ENCODE peak calls at places on chromosome 7, in six cellular contexts. D, G, T, U, S and Z are unnamed samples.

GRCh38 chr7:154911411-154911810 is 91.5 kb downstream of the PAXIP1 start:
- DNase-seq in D (no peak), G (no peak), T (no peak), U (no peak), S (peak), Z (no peak)

GRCh38 chr7:52592698-52593097 is 442.7 kb upstream of the POM121L12 start:
- DNase-seq in D (no peak), G (no peak), T (no peak), U (no peak), S (no peak), Z (no peak)

GRCh38 chr7:1966631-1967200 is 266.0 kb downstream of the MAD1L1 start:
- DNase-seq in D (no peak), G (no peak), T (no peak), U (no peak), S (no peak), Z (no peak)

GRCh38 chr7:30914611-30915601 is 3.3 kb downstream of the AQP1 start:
- DNase-seq in D (peak), G (no peak), T (peak), U (peak), S (peak), Z (no peak)

GRCh38 chr7:28112056-28112455 is 68.5 kb downstream of the JAZF1 start:
- DNase-seq in D (no peak), G (no peak), T (no peak), U (no peak), S (no peak), Z (no peak)

GRCh38 chr7:2109936-2110585 is 122.7 kb downstream of the MAD1L1 start:
- DNase-seq in D (peak), G (no peak), T (peak), U (no peak), S (no peak), Z (no peak)

GRCh38 chr7:70646551-70647248 is 485.2 kb upstream of the GALNT17 start:
- DNase-seq in D (no peak), G (no peak), T (no peak), U (no peak), S (no peak), Z (no peak)

GRCh38 chr7:123748734-123749536 is at the start of gene WASL:
- DNase-seq in D (peak), G (peak), T (peak), U (peak), S (peak), Z (peak)

GRCh38 chr7:1220958-1221745 is 11.5 kb upstream of the UNCX start:
- DNase-seq in D (no peak), G (no peak), T (no peak), U (no peak), S (no peak), Z (no peak)

GRCh38 chr7:143934526-143935340 is at the start of gene OR2F2:
- DNase-seq in D (no peak), G (no peak), T (no peak), U (no peak), S (no peak), Z (no peak)

GRCh38 chr7:14717711-14718304 is 184.7 kb downstream of the DGKB start:
- DNase-seq in D (no peak), G (no peak), T (no peak), U (no peak), S (no peak), Z (no peak)
- TF ChIP-seq CTCF in D (peak), G (peak), T (no peak), U (peak), S (no peak), Z (peak)

GRCh38 chr7:33854178-33854577 is 51.2 kb upstream of the BMPER start:
- DNase-seq in D (peak), G (no peak), T (no peak), U (no peak), S (no peak), Z (no peak)
- TF ChIP-seq CTCF in D (no peak), G (no peak), T (no peak), U (no peak), S (no peak), Z (no peak)

GRCh38 chr7:23183279-23184012 is 1.6 kb downstream of the NUP42 start:
- DNase-seq in D (no peak), G (no peak), T (no peak), U (no peak), S (no peak), Z (no peak)
- TF ChIP-seq CTCF in D (no peak), G (no peak), T (no peak), U (no peak), S (no peak), Z (no peak)

GRCh38 chr7:13990984-13991790 is 1.7 kb upstream of the ETV1 start:
- DNase-seq in D (peak), G (peak), T (peak), U (peak), S (peak), Z (peak)
- TF ChIP-seq CTCF in D (no peak), G (no peak), T (no peak), U (no peak), S (no peak), Z (no peak)

DNA sequence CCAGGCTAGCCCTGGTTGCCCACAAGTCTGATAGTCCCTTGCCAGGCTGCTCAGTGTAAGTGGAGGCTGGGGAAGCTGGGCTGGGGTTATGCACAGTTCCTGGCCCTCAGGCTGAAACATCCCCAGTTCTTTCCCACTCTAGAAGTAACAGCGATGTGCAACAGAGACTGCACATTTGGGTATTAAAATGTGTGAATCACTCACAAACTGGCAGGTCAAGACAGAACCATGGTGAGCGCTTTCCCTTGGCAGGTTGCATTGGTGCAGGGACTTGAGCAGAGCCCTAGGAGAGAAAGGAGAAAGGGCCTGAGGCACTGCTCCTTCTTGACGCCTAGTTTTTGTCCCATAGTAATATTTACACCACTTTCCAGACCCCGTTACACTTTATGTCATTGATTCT is 56.1 kb upstream of the SLC35B4 start:
- DNase-seq in D (peak), G (no peak), T (no peak), U (no peak), S (no peak), Z (no peak)
- TF ChIP-seq CTCF in D (no peak), G (no peak), T (no peak), U (no peak), S (no peak), Z (no peak)

DNA sequence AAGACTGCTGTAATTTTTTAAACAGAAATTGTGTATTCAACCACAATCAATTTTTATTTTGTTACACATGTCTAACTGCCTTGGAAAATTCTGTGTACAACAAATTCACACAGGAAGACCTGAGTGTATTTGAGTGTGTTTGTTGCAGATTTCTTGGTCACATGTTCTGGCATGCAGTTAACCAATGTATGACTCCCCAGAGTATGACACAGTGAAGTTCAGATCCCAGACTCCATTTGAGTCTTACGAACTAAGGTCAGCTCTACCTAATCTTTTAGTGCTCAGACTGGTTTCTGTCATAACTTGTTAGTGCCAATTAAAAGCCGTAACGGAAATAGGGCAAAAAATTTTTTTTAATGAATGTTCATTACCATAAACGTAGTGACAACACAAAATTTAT is 5.8 kb downstream of the GNAI1 start:
- DNase-seq in D (peak), G (no peak), T (no peak), U (no peak), S (no peak), Z (no peak)
- TF ChIP-seq CTCF in D (no peak), G (no peak), T (no peak), U (no peak), S (no peak), Z (no peak)

DNA sequence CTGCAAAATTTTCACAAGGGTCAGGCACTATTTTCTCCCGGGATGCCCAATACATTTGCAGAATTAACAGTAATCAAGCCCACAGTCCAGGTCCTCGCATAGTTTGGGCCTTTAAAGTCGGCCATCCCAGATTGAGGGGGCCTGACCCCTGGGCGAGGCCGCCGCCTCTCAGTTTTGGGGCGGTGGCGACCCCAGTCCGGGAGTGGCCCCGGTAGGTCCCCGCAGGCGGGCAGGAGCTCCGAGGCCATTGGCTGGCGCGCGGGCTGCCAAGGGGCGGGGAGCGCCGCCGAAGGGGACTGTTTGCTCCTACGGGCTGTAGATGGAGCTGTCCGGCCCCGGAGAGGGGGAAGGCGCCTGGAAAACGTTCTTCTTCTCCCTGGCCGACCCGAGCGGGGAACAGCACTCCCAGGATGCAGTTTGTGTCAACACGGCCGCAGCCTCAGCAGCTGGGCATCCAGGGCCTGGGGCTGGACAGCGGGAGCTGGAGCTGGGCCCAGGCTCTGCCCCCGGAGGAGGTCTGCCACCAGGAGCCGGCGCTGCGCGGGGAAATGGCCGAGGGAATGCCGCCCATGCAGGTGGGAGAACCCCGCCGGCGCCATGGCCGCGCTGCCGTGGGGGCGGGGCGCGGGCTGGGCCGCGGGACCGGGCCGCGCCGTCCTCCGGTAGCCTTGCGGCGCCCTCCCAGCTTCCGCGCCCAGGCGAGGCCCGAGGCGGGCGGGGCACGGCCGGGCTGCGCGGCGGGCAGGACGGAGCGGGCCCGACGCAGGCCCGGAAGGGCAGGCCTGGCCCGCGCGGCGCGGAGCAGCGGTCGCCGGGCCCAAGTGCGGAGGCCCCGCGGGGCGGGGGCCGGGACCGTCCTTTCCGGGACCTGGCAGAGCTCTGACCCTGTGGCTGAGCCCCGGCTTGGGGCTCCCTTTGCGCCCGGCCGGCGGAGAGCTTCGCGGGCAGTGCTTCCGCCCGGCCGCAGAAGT is at the start of gene ZNF282:
- DNase-seq in D (peak), G (peak), T (peak), U (peak), S (peak), Z (peak)
- TF ChIP-seq CTCF in D (peak), G (no peak), T (peak), U (peak), S (no peak), Z (peak)

DNA sequence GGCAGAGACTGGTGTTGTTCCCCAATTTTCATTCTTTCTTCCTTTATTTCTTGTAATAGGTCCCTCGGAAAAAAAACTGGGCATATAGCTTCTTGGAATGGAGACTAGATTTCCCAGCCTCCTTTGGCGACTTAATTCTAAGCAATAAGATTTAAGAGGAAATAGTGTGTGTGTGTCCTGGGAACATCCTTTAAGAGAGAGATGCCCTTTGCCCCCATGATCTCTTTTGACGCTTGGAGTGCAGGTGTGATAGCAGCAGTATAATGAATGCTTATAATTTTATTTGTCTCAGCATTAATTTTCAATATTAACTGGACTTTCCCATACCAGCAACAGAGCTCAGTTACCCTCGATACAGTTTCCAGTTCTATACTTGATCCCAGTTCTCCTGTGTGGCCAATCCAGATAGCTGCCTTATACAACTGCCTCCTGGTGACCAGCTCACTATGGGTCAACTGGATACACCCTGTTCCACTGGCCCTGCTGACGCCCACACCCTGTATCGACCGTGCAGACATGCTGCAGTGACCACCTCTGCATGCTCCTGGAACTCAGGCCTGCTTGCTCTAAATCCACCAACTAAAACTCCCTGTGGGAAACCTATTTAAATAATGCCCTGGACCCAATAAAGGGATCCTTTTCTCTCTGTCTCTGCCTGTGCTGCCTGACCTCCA is 13.9 kb downstream of the TMEM176A start:
- DNase-seq in D (no peak), G (no peak), T (no peak), U (no peak), S (no peak), Z (no peak)
- TF ChIP-seq CTCF in D (no peak), G (no peak), T (no peak), U (no peak), S (no peak), Z (no peak)

GRCh38 chr7:55413442-55413841 is 48.3 kb downstream of the LANCL2 start:
- DNase-seq in D (no peak), G (no peak), T (no peak), U (no peak), S (no peak), Z (no peak)

GRCh38 chr7:55410641-55411239 is 45.6 kb downstream of the LANCL2 start:
- DNase-seq in D (no peak), G (no peak), T (no peak), U (no peak), S (no peak), Z (no peak)

GRCh38 chr7:55411844-55412243 is 46.7 kb downstream of the LANCL2 start:
- DNase-seq in D (no peak), G (no peak), T (no peak), U (no peak), S (no peak), Z (no peak)

GRCh38 chr7:55405856-55406541 is 40.9 kb downstream of the LANCL2 start:
- DNase-seq in D (no peak), G (no peak), T (no peak), U (no peak), S (no peak), Z (no peak)

DNA sequence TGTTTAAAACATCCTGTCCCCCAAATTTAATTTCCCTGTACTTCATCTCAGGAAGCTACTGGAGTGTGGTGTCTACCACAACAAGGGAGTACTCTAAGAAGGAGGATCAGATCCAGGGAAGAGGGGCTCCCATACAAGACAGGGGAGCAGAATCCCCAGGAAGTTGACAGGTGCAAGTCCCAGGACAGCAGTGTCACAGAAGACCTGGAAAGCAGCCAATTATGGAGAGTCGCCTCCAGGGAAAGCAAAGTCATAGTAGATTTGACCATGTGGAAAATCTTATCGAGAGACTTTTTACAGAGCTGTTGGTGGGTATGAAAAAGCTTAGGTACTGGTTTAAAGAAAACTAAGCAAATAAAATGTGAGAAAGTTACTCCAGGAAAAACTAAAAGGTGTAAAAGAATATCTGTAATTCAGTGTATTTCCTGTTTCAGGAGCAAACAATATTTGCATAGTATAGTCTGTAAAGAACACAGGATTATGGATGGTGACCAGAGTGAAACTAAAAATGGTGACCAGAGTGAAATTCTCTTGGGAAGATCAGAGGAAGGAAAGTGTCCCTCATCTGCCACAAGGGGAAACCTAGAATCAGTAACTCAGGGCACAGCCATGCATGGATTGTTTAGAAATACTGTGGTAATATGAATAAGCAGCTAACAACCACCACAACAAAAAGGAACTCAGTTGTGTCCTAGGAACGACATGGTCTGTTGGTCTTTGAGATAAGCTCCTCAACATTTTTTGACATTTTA is 44.5 kb downstream of the LANCL2 start:
- DNase-seq in D (no peak), G (no peak), T (no peak), U (no peak), S (no peak), Z (no peak)
- TF ChIP-seq CTCF in D (peak), G (peak), T (no peak), U (no peak), S (no peak), Z (no peak)

DNA sequence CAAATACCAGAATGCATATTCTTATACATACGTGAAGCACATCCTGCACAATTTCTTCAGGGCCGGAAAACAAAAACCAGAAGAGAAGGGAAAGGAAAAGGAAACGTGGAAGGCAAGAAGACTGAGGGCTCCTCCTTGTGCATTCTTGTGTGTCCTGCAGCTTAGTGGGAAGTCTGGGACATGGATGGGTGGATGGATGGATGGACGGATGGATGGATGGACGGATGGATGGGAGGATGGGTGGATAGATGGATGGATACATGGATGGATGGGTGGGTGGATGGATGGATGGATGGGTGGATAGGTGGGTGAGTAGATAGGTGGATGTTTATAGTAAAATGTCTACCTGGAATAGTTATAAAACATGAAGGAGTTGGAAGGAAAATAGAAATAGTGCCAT is 30.8 kb upstream of the SLC35B4 start:
- DNase-seq in D (no peak), G (no peak), T (no peak), U (no peak), S (no peak), Z (no peak)
- TF ChIP-seq CTCF in D (peak), G (no peak), T (no peak), U (no peak), S (no peak), Z (no peak)